ENCODE peak calls at places on chromosome 18, in nine cellular contexts. One of them, this sample, is unnamed.

GRCh38 chr18:79427368-79428225 is 31.9 kb downstream of the NFATC1 start:
- DNase-seq in fibroblast of the aortic adventitia: no peak
- DNase-seq in ovary: no peak
- DNase-seq in lower lobe of right lung: no peak
- DNase-seq in cardiac fibroblast: no peak
- DNase-seq in heart right ventricle: no peak
- DNase-seq in foreskin fibroblast: no peak
- DNase-seq in astrocyte of the spinal cord: no peak
- DNase-seq in heart left ventricle: no peak
- DNase-seq in this sample: no peak

GRCh38 chr18:14978962-14979535 is 231.1 kb downstream of the ANKRD30B start:
- DNase-seq in cardiac fibroblast: no peak
- DNase-seq in lower lobe of right lung: no peak
- DNase-seq in ovary: no peak
- DNase-seq in heart left ventricle: no peak
- DNase-seq in foreskin fibroblast: peak
- DNase-seq in heart right ventricle: no peak
- DNase-seq in fibroblast of the aortic adventitia: peak
- DNase-seq in astrocyte of the spinal cord: peak
- DNase-seq in this sample: peak

GRCh38 chr18:3726241-3726951 is 276.4 kb downstream of the TGIF1 start:
- DNase-seq in ovary: no peak
- DNase-seq in fibroblast of the aortic adventitia: no peak
- DNase-seq in heart left ventricle: no peak
- DNase-seq in foreskin fibroblast: no peak
- DNase-seq in lower lobe of right lung: no peak
- DNase-seq in cardiac fibroblast: no peak
- DNase-seq in heart right ventricle: no peak
- DNase-seq in astrocyte of the spinal cord: no peak
- DNase-seq in this sample: no peak

GRCh38 chr18:79380816-79381806 is 14.6 kb upstream of the NFATC1 start:
- DNase-seq in fibroblast of the aortic adventitia: peak
- DNase-seq in heart right ventricle: peak
- DNase-seq in astrocyte of the spinal cord: peak
- DNase-seq in foreskin fibroblast: peak
- DNase-seq in cardiac fibroblast: peak
- DNase-seq in ovary: peak
- DNase-seq in lower lobe of right lung: peak
- DNase-seq in heart left ventricle: no peak
- DNase-seq in this sample: peak

GRCh38 chr18:46622999-46623398 is 34.0 kb downstream of the LOXHD1 start:
- DNase-seq in heart left ventricle: no peak
- DNase-seq in cardiac fibroblast: peak
- DNase-seq in lower lobe of right lung: no peak
- DNase-seq in heart right ventricle: no peak
- DNase-seq in foreskin fibroblast: peak
- DNase-seq in ovary: no peak
- DNase-seq in fibroblast of the aortic adventitia: peak
- DNase-seq in astrocyte of the spinal cord: peak
- DNase-seq in this sample: peak

GRCh38 chr18:7600528-7601248 is 33.6 kb downstream of the PTPRM start:
- DNase-seq in foreskin fibroblast: no peak
- DNase-seq in heart left ventricle: no peak
- DNase-seq in ovary: no peak
- DNase-seq in cardiac fibroblast: no peak
- DNase-seq in astrocyte of the spinal cord: no peak
- DNase-seq in heart right ventricle: no peak
- DNase-seq in fibroblast of the aortic adventitia: no peak
- DNase-seq in lower lobe of right lung: no peak
- DNase-seq in this sample: no peak

GRCh38 chr18:35616664-35617423 is 35.3 kb downstream of the GALNT1 start:
- DNase-seq in astrocyte of the spinal cord: peak
- DNase-seq in foreskin fibroblast: peak
- DNase-seq in lower lobe of right lung: peak
- DNase-seq in heart left ventricle: peak
- DNase-seq in heart right ventricle: no peak
- DNase-seq in ovary: no peak
- DNase-seq in cardiac fibroblast: peak
- DNase-seq in fibroblast of the aortic adventitia: peak
- DNase-seq in this sample: peak

GRCh38 chr18:7876354-7876753 is 309.2 kb downstream of the PTPRM start:
- DNase-seq in astrocyte of the spinal cord: no peak
- DNase-seq in heart left ventricle: no peak
- DNase-seq in cardiac fibroblast: no peak
- DNase-seq in foreskin fibroblast: no peak
- DNase-seq in ovary: no peak
- DNase-seq in fibroblast of the aortic adventitia: no peak
- DNase-seq in lower lobe of right lung: no peak
- DNase-seq in heart right ventricle: no peak
- DNase-seq in this sample: no peak

GRCh38 chr18:49460958-49461601 is 635 bp upstream of the DYM start:
- DNase-seq in cardiac fibroblast: peak
- DNase-seq in foreskin fibroblast: no peak
- DNase-seq in heart left ventricle: no peak
- DNase-seq in heart right ventricle: no peak
- DNase-seq in astrocyte of the spinal cord: no peak
- DNase-seq in fibroblast of the aortic adventitia: peak
- DNase-seq in ovary: no peak
- DNase-seq in lower lobe of right lung: no peak
- DNase-seq in this sample: peak
- H3K4me3 ChIP-seq in cardiac fibroblast: peak
- H3K4me3 ChIP-seq in foreskin fibroblast: peak
- H3K4me3 ChIP-seq in heart left ventricle: peak
- H3K4me3 ChIP-seq in heart right ventricle: peak
- H3K4me3 ChIP-seq in astrocyte of the spinal cord: peak
- H3K4me3 ChIP-seq in fibroblast of the aortic adventitia: peak
- H3K4me3 ChIP-seq in ovary: peak
- H3K4me3 ChIP-seq in lower lobe of right lung: peak
- H3K4me3 ChIP-seq in this sample: peak

GRCh38 chr18:37261988-37262387 is 303.6 kb downstream of the CELF4 start:
- DNase-seq in fibroblast of the aortic adventitia: no peak
- DNase-seq in lower lobe of right lung: peak
- DNase-seq in ovary: no peak
- DNase-seq in heart left ventricle: no peak
- DNase-seq in foreskin fibroblast: no peak
- DNase-seq in cardiac fibroblast: no peak
- DNase-seq in heart right ventricle: no peak
- DNase-seq in astrocyte of the spinal cord: no peak
- DNase-seq in this sample: no peak

GRCh38 chr18:37265382-37265781 is 300.2 kb downstream of the CELF4 start:
- DNase-seq in foreskin fibroblast: no peak
- DNase-seq in ovary: no peak
- DNase-seq in lower lobe of right lung: no peak
- DNase-seq in cardiac fibroblast: no peak
- DNase-seq in heart right ventricle: no peak
- DNase-seq in astrocyte of the spinal cord: no peak
- DNase-seq in heart left ventricle: no peak
- DNase-seq in fibroblast of the aortic adventitia: no peak
- DNase-seq in this sample: no peak

GRCh38 chr18:37270046-37270665 is 295.4 kb downstream of the CELF4 start:
- DNase-seq in astrocyte of the spinal cord: peak
- DNase-seq in fibroblast of the aortic adventitia: peak
- DNase-seq in heart right ventricle: no peak
- DNase-seq in cardiac fibroblast: peak
- DNase-seq in lower lobe of right lung: no peak
- DNase-seq in ovary: peak
- DNase-seq in heart left ventricle: peak
- DNase-seq in foreskin fibroblast: peak
- DNase-seq in this sample: peak

GRCh38 chr18:37264956-37265355 is 300.6 kb downstream of the CELF4 start:
- DNase-seq in ovary: no peak
- DNase-seq in heart right ventricle: no peak
- DNase-seq in astrocyte of the spinal cord: no peak
- DNase-seq in cardiac fibroblast: no peak
- DNase-seq in lower lobe of right lung: no peak
- DNase-seq in fibroblast of the aortic adventitia: no peak
- DNase-seq in foreskin fibroblast: no peak
- DNase-seq in heart left ventricle: no peak
- DNase-seq in this sample: no peak

GRCh38 chr18:37266290-37266689 is 299.3 kb downstream of the CELF4 start:
- DNase-seq in lower lobe of right lung: no peak
- DNase-seq in heart left ventricle: no peak
- DNase-seq in cardiac fibroblast: no peak
- DNase-seq in astrocyte of the spinal cord: no peak
- DNase-seq in ovary: no peak
- DNase-seq in foreskin fibroblast: no peak
- DNase-seq in fibroblast of the aortic adventitia: no peak
- DNase-seq in heart right ventricle: no peak
- DNase-seq in this sample: no peak
- TF ChIP-seq CTCF in lower lobe of right lung: no peak
- TF ChIP-seq CTCF in heart left ventricle: no peak
- TF ChIP-seq CTCF in cardiac fibroblast: no peak
- TF ChIP-seq CTCF in astrocyte of the spinal cord: no peak
- TF ChIP-seq CTCF in ovary: no peak
- TF ChIP-seq CTCF in foreskin fibroblast: no peak
- TF ChIP-seq CTCF in fibroblast of the aortic adventitia: no peak
- TF ChIP-seq CTCF in heart right ventricle: peak
- TF ChIP-seq CTCF in this sample: no peak

GRCh38 chr18:9477509-9477908 is 2.2 kb downstream of the RALBP1 start:
- DNase-seq in lower lobe of right lung: no peak
- DNase-seq in heart left ventricle: no peak
- DNase-seq in fibroblast of the aortic adventitia: no peak
- DNase-seq in cardiac fibroblast: no peak
- DNase-seq in foreskin fibroblast: no peak
- DNase-seq in astrocyte of the spinal cord: no peak
- DNase-seq in heart right ventricle: no peak
- DNase-seq in ovary: no peak
- DNase-seq in this sample: no peak

GRCh38 chr18:9478545-9478944 is 3.2 kb downstream of the RALBP1 start:
- DNase-seq in ovary: peak
- DNase-seq in lower lobe of right lung: no peak
- DNase-seq in heart left ventricle: no peak
- DNase-seq in foreskin fibroblast: no peak
- DNase-seq in cardiac fibroblast: no peak
- DNase-seq in heart right ventricle: no peak
- DNase-seq in astrocyte of the spinal cord: no peak
- DNase-seq in fibroblast of the aortic adventitia: no peak
- DNase-seq in this sample: no peak

GRCh38 chr18:9474103-9474982 is 970 bp upstream of the RALBP1 start:
- DNase-seq in cardiac fibroblast: peak
- DNase-seq in lower lobe of right lung: no peak
- DNase-seq in ovary: peak
- DNase-seq in heart right ventricle: no peak
- DNase-seq in fibroblast of the aortic adventitia: no peak
- DNase-seq in heart left ventricle: peak
- DNase-seq in astrocyte of the spinal cord: no peak
- DNase-seq in foreskin fibroblast: peak
- DNase-seq in this sample: peak

GRCh38 chr18:9475643-9476580 is 599 bp downstream of the RALBP1 start:
- DNase-seq in lower lobe of right lung: no peak
- DNase-seq in foreskin fibroblast: peak
- DNase-seq in ovary: no peak
- DNase-seq in heart right ventricle: no peak
- DNase-seq in heart left ventricle: no peak
- DNase-seq in cardiac fibroblast: peak
- DNase-seq in astrocyte of the spinal cord: peak
- DNase-seq in fibroblast of the aortic adventitia: peak
- DNase-seq in this sample: peak

DNA sequence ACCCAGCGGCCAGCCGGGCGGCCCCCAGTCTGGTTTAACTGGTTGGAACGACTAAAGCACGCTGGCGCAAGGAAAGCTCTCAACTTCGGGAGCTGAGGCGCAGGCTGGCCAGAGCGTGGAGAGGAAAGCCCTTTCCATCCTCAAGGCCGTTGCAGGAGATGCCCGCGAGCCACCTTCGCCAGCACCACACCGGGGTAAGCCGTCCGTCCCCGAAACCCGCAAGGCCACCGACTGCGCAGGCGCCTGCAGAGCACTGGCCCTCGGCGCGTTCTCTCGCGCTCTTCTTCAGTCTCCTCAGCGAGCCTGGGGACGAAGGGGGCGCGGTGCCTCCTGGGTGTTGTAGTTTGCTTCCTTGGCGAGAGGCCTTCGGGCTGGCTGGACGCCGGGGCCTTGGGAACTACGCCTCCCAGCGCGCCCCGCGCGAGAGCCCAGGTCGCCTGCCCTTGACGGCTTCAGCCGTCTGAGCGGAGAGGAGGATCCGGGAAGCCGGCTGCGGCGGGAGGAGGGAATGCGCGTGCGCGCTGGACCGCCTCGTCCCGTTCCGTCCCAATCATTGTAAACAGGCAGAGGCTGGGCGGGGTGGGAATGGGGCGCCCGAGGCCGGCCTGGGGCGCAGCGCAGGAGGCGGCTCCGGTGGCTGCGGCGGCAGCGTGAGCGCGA is at the start of gene RALBP1:
- DNase-seq in ovary: peak
- DNase-seq in cardiac fibroblast: peak
- DNase-seq in foreskin fibroblast: peak
- DNase-seq in heart right ventricle: peak
- DNase-seq in fibroblast of the aortic adventitia: peak
- DNase-seq in lower lobe of right lung: peak
- DNase-seq in heart left ventricle: peak
- DNase-seq in astrocyte of the spinal cord: peak
- DNase-seq in this sample: peak
- H3K4me3 ChIP-seq in ovary: peak
- H3K4me3 ChIP-seq in cardiac fibroblast: peak
- H3K4me3 ChIP-seq in foreskin fibroblast: peak
- H3K4me3 ChIP-seq in heart right ventricle: peak
- H3K4me3 ChIP-seq in fibroblast of the aortic adventitia: peak
- H3K4me3 ChIP-seq in lower lobe of right lung: peak
- H3K4me3 ChIP-seq in heart left ventricle: peak
- H3K4me3 ChIP-seq in astrocyte of the spinal cord: peak
- H3K4me3 ChIP-seq in this sample: peak

GRCh38 chr18:25353080-25353479 is 1.1 kb upstream of the ZNF521 start:
- DNase-seq in heart left ventricle: no peak
- DNase-seq in foreskin fibroblast: no peak
- DNase-seq in heart right ventricle: no peak
- DNase-seq in astrocyte of the spinal cord: no peak
- DNase-seq in cardiac fibroblast: no peak
- DNase-seq in fibroblast of the aortic adventitia: no peak
- DNase-seq in lower lobe of right lung: no peak
- DNase-seq in ovary: no peak
- DNase-seq in this sample: no peak

GRCh38 chr18:25350561-25351201 is 1.3 kb downstream of the ZNF521 start:
- DNase-seq in lower lobe of right lung: peak
- DNase-seq in heart left ventricle: peak
- DNase-seq in astrocyte of the spinal cord: peak
- DNase-seq in heart right ventricle: peak
- DNase-seq in foreskin fibroblast: peak
- DNase-seq in cardiac fibroblast: peak
- DNase-seq in fibroblast of the aortic adventitia: peak
- DNase-seq in ovary: peak
- DNase-seq in this sample: peak

GRCh38 chr18:25352629-25353005 is 651 bp upstream of the ZNF521 start:
- DNase-seq in heart left ventricle: no peak
- DNase-seq in foreskin fibroblast: no peak
- DNase-seq in cardiac fibroblast: no peak
- DNase-seq in ovary: no peak
- DNase-seq in lower lobe of right lung: no peak
- DNase-seq in fibroblast of the aortic adventitia: no peak
- DNase-seq in heart right ventricle: no peak
- DNase-seq in astrocyte of the spinal cord: no peak
- DNase-seq in this sample: no peak

GRCh38 chr18:25351280-25351772 is 640 bp downstream of the ZNF521 start:
- DNase-seq in lower lobe of right lung: no peak
- DNase-seq in foreskin fibroblast: no peak
- DNase-seq in cardiac fibroblast: no peak
- DNase-seq in heart left ventricle: no peak
- DNase-seq in astrocyte of the spinal cord: peak
- DNase-seq in heart right ventricle: no peak
- DNase-seq in fibroblast of the aortic adventitia: peak
- DNase-seq in ovary: no peak
- DNase-seq in this sample: no peak

DNA sequence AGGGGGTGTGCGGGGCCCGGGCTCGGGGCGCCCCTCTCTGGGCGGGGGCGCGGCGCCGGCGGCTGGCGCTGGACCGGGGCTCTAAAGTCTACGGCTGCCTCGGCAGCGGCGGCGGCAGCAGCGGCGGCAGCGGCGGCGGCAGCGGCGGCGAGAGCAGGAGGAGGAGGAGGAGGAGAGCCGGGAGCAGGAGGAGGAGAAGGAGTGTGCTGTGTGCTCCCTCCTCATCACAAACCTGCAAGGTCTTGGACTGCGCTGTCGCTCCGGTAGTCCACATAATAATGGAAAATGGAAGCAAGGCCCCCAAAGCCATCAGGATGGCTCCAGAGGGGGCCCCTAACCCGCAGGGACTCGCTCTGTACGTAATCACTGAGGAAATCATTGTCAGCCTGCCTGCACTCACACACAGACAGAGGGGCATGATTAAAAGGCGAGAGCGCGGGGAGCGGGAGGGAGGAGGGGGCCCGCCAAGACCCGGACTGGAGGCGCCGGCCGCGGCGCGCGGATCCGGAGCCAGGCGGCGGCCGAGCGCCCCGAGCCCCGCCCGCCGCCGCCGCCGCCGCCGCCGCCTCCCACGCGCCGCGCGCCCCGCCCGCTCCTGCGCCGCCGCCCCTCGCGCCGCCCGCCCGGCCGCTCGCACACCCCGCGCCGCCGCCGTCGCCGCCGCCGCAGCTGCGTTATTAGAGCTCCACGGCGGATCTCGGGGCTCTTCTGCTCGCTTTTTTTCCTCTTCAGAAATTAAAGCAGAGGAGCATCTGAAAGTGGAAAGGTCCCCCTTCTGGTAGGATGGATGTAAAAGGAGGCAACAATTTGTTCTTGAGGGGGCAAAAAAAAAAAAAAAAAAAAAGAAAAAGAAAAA is at the start of gene ZNF521:
- DNase-seq in astrocyte of the spinal cord: peak
- DNase-seq in heart left ventricle: peak
- DNase-seq in heart right ventricle: peak
- DNase-seq in cardiac fibroblast: peak
- DNase-seq in foreskin fibroblast: peak
- DNase-seq in ovary: peak
- DNase-seq in lower lobe of right lung: peak
- DNase-seq in fibroblast of the aortic adventitia: peak
- DNase-seq in this sample: peak
- TF ChIP-seq CTCF in astrocyte of the spinal cord: peak
- TF ChIP-seq CTCF in heart left ventricle: peak
- TF ChIP-seq CTCF in heart right ventricle: peak
- TF ChIP-seq CTCF in cardiac fibroblast: peak
- TF ChIP-seq CTCF in foreskin fibroblast: peak
- TF ChIP-seq CTCF in ovary: no peak
- TF ChIP-seq CTCF in lower lobe of right lung: peak
- TF ChIP-seq CTCF in fibroblast of the aortic adventitia: peak
- TF ChIP-seq CTCF in this sample: peak

This sample was measured in fibroblast of mammary gland.